ENCODE peak calls at places on chromosomes 7 and 10, in six cellular contexts. B, G, X, N, Z and K are unnamed samples.

GRCh38 chr10:48439031-48439430 is 132.6 kb downstream of the MAPK8 start:
- DNase-seq in G (no peak), N (no peak), X (peak; percentile 40), Z (no peak), B (no peak), K (no peak)

GRCh38 chr10:132146271-132146671 is 40.5 kb upstream of the DPYSL4 start:
- DNase-seq in B (no peak), G (no peak), Z (no peak), N (no peak), X (no peak), K (no peak)

GRCh38 chr10:103881420-103882284 is 26.3 kb upstream of the SH3PXD2A start:
- DNase-seq in G (no peak), X (peak; percentile 59), B (no peak), N (no peak), Z (no peak), K (peak; percentile 33)

GRCh38 chr7:141585592-141586510 is 34.6 kb downstream of the AGK start:
- DNase-seq in Z (no peak), X (no peak), N (no peak), B (no peak), G (peak; percentile 84), K (no peak)

GRCh38 chr7:128860158-128861073 is 2.2 kb upstream of the ATP6V1F start:
- DNase-seq in B (no peak), Z (no peak), X (no peak), N (no peak), G (no peak), K (no peak)

GRCh38 chr7:135194494-135195095 is 16.7 kb downstream of the WDR91 start:
- DNase-seq in X (no peak), G (no peak), Z (no peak), N (no peak), B (no peak), K (no peak)

GRCh38 chr7:51242881-51243518 is 73.6 kb downstream of the COBL start:
- DNase-seq in B (no peak), X (no peak), N (no peak), G (no peak), Z (no peak), K (no peak)

GRCh38 chr7:107694395-107694794 is 33.8 kb downstream of the SLC26A4 start:
- DNase-seq in Z (no peak), G (no peak), B (no peak), X (peak; percentile 17), N (no peak), K (no peak)

GRCh38 chr7:64045301-64046040 is at the start of gene ZNF727:
- DNase-seq in Z (no peak), B (peak; percentile 91), X (peak; percentile 2), N (peak; percentile 63), G (peak; percentile 45), K (peak; percentile 14)

GRCh38 chr7:106178593-106179134 is 66.6 kb upstream of the SYPL1 start:
- DNase-seq in Z (no peak), N (peak; percentile 17), X (peak; percentile 69), B (no peak), G (peak; percentile 70), K (no peak)

GRCh38 chr7:36155811-36156361 is 2.8 kb downstream of the EEPD1 start:
- DNase-seq in N (no peak), G (peak; percentile 89), X (peak; percentile 81), Z (no peak), B (no peak), K (peak; percentile 30)

GRCh38 chr7:974820-975681 is at the start of gene COX19:
- DNase-seq in X (peak; percentile 86), N (peak; percentile 73), B (peak; percentile 98), G (peak; percentile 92), Z (peak; percentile 85), K (peak; percentile 6)

GRCh38 chr10:114917927-114918672 is 19.9 kb upstream of the TRUB1 start:
- DNase-seq in G (peak; percentile 41), Z (no peak), N (no peak), X (peak; percentile 3), B (no peak), K (peak; percentile 61)

GRCh38 chr10:14601872-14602725 is 172.6 kb downstream of the FAM107B start:
- DNase-seq in X (no peak), Z (peak; percentile 50), B (no peak), G (peak; percentile 54), N (no peak), K (no peak)

GRCh38 chr10:3104251-3104918 is 37.0 kb downstream of the PFKP start:
- DNase-seq in X (no peak), G (no peak), N (no peak), Z (no peak), B (no peak), K (no peak)

GRCh38 chr7:28160551-28160991 is 20.0 kb downstream of the JAZF1 start:
- DNase-seq in N (no peak), B (no peak), G (no peak), X (no peak), Z (no peak), K (no peak)

GRCh38 chr10:64115913-64116643 is 594.9 kb downstream of the REEP3 start:
- DNase-seq in N (no peak), X (no peak), Z (no peak), B (peak; percentile 46), G (no peak), K (peak; percentile 37)

GRCh38 chr10:11824825-11825224 is 1.7 kb downstream of the PROSER2 start:
- DNase-seq in B (no peak), G (no peak), N (no peak), X (no peak), Z (no peak), K (no peak)

GRCh38 chr7:157521061-157521731 is 184.4 kb downstream of the DNAJB6 start:
- DNase-seq in X (no peak), G (no peak), B (no peak), Z (no peak), N (no peak), K (no peak)